ENCODE peak calls at places on chromosomes 4 and X, in four cellular contexts. C, Q, T and Z are unnamed samples.

GRCh38 chr4:186078977-186079697 is 10.2 kb downstream of the TLR3 start:
- DNase-seq in C (no peak), Q (no peak), T (no peak), Z (no peak)

GRCh38 chrX:106436695-106437094 is 175.1 kb upstream of the RADX start:
- DNase-seq in C (no peak), Q (no peak), T (no peak), Z (no peak)

GRCh38 chr4:141028024-141028529 is 105.2 kb downstream of the RNF150 start:
- DNase-seq in C (no peak), Q (no peak), T (peak), Z (no peak)

GRCh38 chr4:97942137-97942536 is 201.1 kb downstream of the STPG2 start:
- DNase-seq in C (no peak), Q (no peak), T (no peak), Z (no peak)

GRCh38 chrX:23667239-23668177 is at the start of gene PRDX4:
- DNase-seq in C (peak), Q (peak), T (peak), Z (peak)

GRCh38 chrX:1224954-1225353 is 12.5 kb upstream of the CRLF2 start:
- DNase-seq in C (no peak), Q (no peak), T (no peak), Z (peak)

GRCh38 chr4:142353149-142353738 is 492.9 kb downstream of the INPP4B start:
- DNase-seq in C (peak), Q (peak), T (peak), Z (no peak)

GRCh38 chrX:137353404-137353803 is 212.5 kb upstream of the ZIC3 start:
- DNase-seq in C (no peak), Q (no peak), T (no peak), Z (no peak)

GRCh38 chr4:1593038-1593417 is 91.1 kb downstream of the FAM53A start:
- DNase-seq in C (no peak), Q (no peak), T (no peak), Z (no peak)

GRCh38 chr4:85717366-85717765 is 242.4 kb downstream of the ARHGAP24 start:
- DNase-seq in C (no peak), Q (peak), T (no peak), Z (no peak)

GRCh38 chr4:7909966-7910720 is 29.5 kb downstream of the AFAP1 start:
- DNase-seq in C (no peak), Q (peak), T (peak), Z (no peak)

GRCh38 chr4:186676531-186677158 is 47.0 kb downstream of the FAT1 start:
- DNase-seq in C (no peak), Q (no peak), T (peak), Z (no peak)

GRCh38 chr4:21248336-21248735 is 548.1 kb downstream of the PACRGL start:
- DNase-seq in C (no peak), Q (no peak), T (no peak), Z (no peak)

GRCh38 chrX:41716767-41717473 is 7.1 kb upstream of the GPR82 start:
- DNase-seq in C (no peak), Q (no peak), T (no peak), Z (no peak)

GRCh38 chr4:16864199-16864598 is 34.2 kb downstream of the LDB2 start:
- DNase-seq in C (no peak), Q (no peak), T (no peak), Z (no peak)

GRCh38 chrX:152915541-152916241 is 17.8 kb downstream of the ZNF185 start:
- DNase-seq in C (no peak), Q (peak), T (peak), Z (peak)

GRCh38 chr4:83387922-83388676 is 53.5 kb upstream of the HPSE start:
- DNase-seq in C (peak), Q (peak), T (no peak), Z (peak)